ENCODE peak calls at places on chromosome 15, in five cellular contexts. Y, N, W, C and M are unnamed samples.

GRCh38 chr15:69920232-69920631 is 177.5 kb downstream of the TLE3 start:
- DNase-seq in Y (no peak), N (no peak), W (no peak), C (no peak), M (no peak)

GRCh38 chr15:67127925-67128324 is 62.5 kb downstream of the SMAD3 start:
- DNase-seq in Y (no peak), N (no peak), W (peak; percentile 96), C (peak; percentile 45), M (no peak)

GRCh38 chr15:39925112-39925830 is 5.2 kb upstream of the GPR176 start:
- DNase-seq in Y (no peak), N (no peak), W (peak; percentile 29), C (no peak), M (no peak)

GRCh38 chr15:45604321-45604720 is 17.1 kb downstream of the BLOC1S6 start:
- DNase-seq in Y (no peak), N (no peak), W (no peak), C (no peak), M (no peak)

GRCh38 chr15:90219421-90220141 is 14.2 kb downstream of the CIB1 start:
- DNase-seq in Y (peak; percentile 38), N (peak; percentile 81), W (no peak), C (peak; percentile 40), M (peak; percentile 70)

GRCh38 chr15:90907838-90908507 is 4.9 kb downstream of the MAN2A2 start:
- DNase-seq in Y (no peak), N (no peak), W (no peak), C (no peak), M (no peak)

GRCh38 chr15:47184405-47185221 is 532.7 kb upstream of the SEMA6D start:
- DNase-seq in Y (no peak), N (peak; percentile 8), W (peak; percentile 16), C (no peak), M (no peak)

GRCh38 chr15:92053727-92054316 is 200.3 kb downstream of the SLCO3A1 start:
- DNase-seq in Y (no peak), N (no peak), W (no peak), C (no peak), M (no peak)

GRCh38 chr15:88193415-88193814 is 63.1 kb downstream of the NTRK3 start:
- DNase-seq in Y (no peak), N (no peak), W (no peak), C (no peak), M (no peak)
- TF ChIP-seq CTCF in Y (no peak), N (peak; percentile 51), W (no peak), C (no peak), M (no peak)

DNA sequence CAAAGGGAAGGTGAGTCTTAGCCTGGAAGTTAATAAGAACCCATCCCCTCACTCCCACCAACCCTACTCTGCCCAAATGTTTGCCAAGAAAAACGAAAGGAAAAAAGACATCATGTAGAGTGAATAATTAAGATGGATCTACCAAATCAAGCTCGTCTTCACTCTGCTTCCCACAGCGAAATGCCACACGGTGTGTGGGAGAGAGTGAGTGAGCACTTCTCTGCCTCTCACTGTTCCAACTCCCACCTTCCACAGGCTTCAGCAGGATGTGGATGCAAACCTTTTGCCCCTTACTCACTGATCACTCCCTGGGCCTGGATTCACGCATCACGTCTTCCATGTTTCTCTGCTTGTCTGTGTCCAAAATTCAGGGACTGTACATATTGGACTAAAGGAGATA is 85.4 kb downstream of the WDR76 start:
- DNase-seq in Y (no peak), N (no peak), W (no peak), C (no peak), M (no peak)
- TF ChIP-seq CTCF in Y (no peak), N (no peak), W (no peak), C (no peak), M (no peak)

GRCh38 chr15:59933607-59934006 is 70.5 kb upstream of the FOXB1 start:
- DNase-seq in Y (no peak), N (no peak), W (peak; percentile 5), C (no peak), M (no peak)
- TF ChIP-seq CTCF in Y (no peak), N (no peak), W (no peak), C (no peak), M (no peak)

GRCh38 chr15:49881433-49881832 is 237.6 kb downstream of the ATP8B4 start:
- DNase-seq in Y (no peak), N (no peak), W (no peak), C (no peak), M (no peak)

GRCh38 chr15:49877117-49877860 is 241.7 kb downstream of the ATP8B4 start:
- DNase-seq in Y (no peak), N (no peak), W (peak; percentile 74), C (no peak), M (no peak)

GRCh38 chr15:49875392-49875791 is 243.6 kb downstream of the ATP8B4 start:
- DNase-seq in Y (no peak), N (no peak), W (no peak), C (no peak), M (no peak)

GRCh38 chr15:49877871-49878511 is 241.0 kb downstream of the ATP8B4 start:
- DNase-seq in Y (no peak), N (no peak), W (peak; percentile 79), C (peak; percentile 30), M (no peak)

GRCh38 chr15:49876401-49877038 is 242.5 kb downstream of the ATP8B4 start:
- DNase-seq in Y (no peak), N (peak; percentile 27), W (no peak), C (peak; percentile 43), M (no peak)
- TF ChIP-seq CTCF in Y (no peak), N (no peak), W (peak; percentile 4), C (peak; percentile 80), M (no peak)

DNA sequence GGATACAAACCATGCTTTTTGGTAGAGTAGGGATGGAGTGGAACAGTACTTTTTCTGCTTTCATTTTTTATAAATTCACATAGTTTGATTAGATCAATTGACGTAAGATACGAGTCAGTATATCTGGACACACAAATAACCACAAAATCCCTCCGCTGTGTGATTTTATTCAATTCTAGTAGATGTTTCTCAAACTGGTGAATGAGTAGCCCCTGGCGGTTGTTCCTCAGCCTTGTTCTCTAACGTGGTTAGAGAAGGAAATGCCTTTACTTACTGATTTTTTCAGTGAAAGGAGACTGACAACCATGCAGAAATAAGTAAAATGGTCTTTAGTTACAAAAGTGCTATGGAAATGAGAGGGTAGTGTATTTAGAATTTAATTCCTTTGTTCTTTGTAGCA is 161.0 kb downstream of the TCF12 start:
- DNase-seq in Y (no peak), N (no peak), W (no peak), C (no peak), M (no peak)
- TF ChIP-seq CTCF in Y (no peak), N (no peak), W (no peak), C (no peak), M (no peak)

DNA sequence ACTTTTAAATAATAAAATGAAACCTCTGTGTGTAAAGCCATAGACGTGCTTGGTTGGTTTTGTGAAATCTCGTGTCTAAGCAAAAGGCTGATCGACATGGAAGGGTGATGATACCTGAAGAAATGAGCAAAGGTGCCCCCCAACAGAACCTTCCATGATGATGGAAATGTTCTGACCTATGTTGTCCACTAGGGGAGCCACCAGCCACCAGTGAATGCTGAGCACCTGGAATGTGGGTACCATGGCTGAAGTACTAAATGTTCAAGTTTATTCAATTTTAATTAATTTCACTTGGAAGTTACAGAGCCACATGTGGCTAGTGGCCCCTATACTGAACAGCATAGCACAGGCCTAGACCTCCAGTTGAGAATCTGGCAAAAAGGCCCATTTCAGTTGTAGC is 158.8 kb downstream of the POLR2M start:
- DNase-seq in Y (no peak), N (no peak), W (peak; percentile 8), C (no peak), M (no peak)
- TF ChIP-seq CTCF in Y (peak; percentile 20), N (peak; percentile 76), W (peak; percentile 52), C (peak; percentile 31), M (no peak)